ENCODE peak calls at places on chromosome 18, in nine cellular contexts. M is mammary epithelial cell, Z is breast epithelium, N is fibroblast of the aortic adventitia, I is A673, F is BE2C, Y is mucosa of descending colon, R is MM.1S, V is AG10803. A is an unnamed sample.

GRCh38 chr18:57898506-57899124 is 95.5 kb upstream of the ATP8B1 start:
- DNase-seq in M (peak; percentile 88), Z (no peak), N (peak; percentile 78), I (peak; percentile 87), F (no peak), Y (no peak), R (no peak), V (peak; percentile 92), A (peak; percentile 82)

GRCh38 chr18:12401881-12402280 is 5.8 kb upstream of the PRELID3A start:
- DNase-seq in M (no peak), Z (no peak), N (no peak), I (no peak), F (no peak), Y (no peak), R (no peak), V (no peak), A (no peak)

GRCh38 chr18:29749699-29750098 is 1292.8 kb downstream of the DSC3 start:
- DNase-seq in M (peak; percentile 60), Z (no peak), N (peak; percentile 37), I (no peak), F (no peak), Y (no peak), R (no peak), V (peak; percentile 81), A (peak; percentile 69)

GRCh38 chr18:26082475-26082874 is 7.9 kb downstream of the SS18 start:
- DNase-seq in M (no peak), Z (no peak), N (no peak), I (no peak), F (no peak), Y (no peak), R (no peak), V (peak; percentile 25), A (peak; percentile 55)

GRCh38 chr18:76442413-76443171 is 52.5 kb downstream of the ZNF516 start:
- DNase-seq in M (no peak), Z (no peak), N (no peak), I (no peak), F (no peak), Y (no peak), R (no peak), V (no peak), A (no peak)

GRCh38 chr18:55566456-55566935 is 21.5 kb downstream of the TCF4 start:
- DNase-seq in M (no peak), Z (no peak), N (no peak), I (no peak), F (no peak), Y (no peak), R (no peak), V (no peak), A (no peak)

GRCh38 chr18:65751145-65752085 is 603 bp downstream of the CDH7 start:
- DNase-seq in M (no peak), Z (no peak), N (no peak), I (no peak), F (peak; percentile 10), Y (no peak), R (no peak), V (no peak), A (no peak)

GRCh38 chr18:75016025-75016717 is 192.8 kb downstream of the PTGR3 start:
- DNase-seq in M (no peak), Z (no peak), N (no peak), I (no peak), F (no peak), Y (no peak), R (no peak), V (no peak), A (no peak)

GRCh38 chr18:22108674-22109073 is 60.7 kb upstream of the GATA6 start:
- DNase-seq in M (no peak), Z (no peak), N (peak; percentile 4), I (no peak), F (no peak), Y (no peak), R (no peak), V (no peak), A (peak; percentile 17)

GRCh38 chr18:55280515-55280914 is 307.5 kb downstream of the TCF4 start:
- DNase-seq in M (no peak), Z (no peak), N (no peak), I (peak; percentile 49), F (no peak), Y (no peak), R (no peak), V (no peak), A (no peak)

GRCh38 chr18:12593861-12594260 is 64.0 kb downstream of the SPIRE1 start:
- DNase-seq in M (no peak), Z (no peak), N (peak; percentile 69), I (no peak), F (no peak), Y (no peak), R (no peak), V (peak; percentile 50), A (no peak)

GRCh38 chr18:55351980-55352714 is 235.8 kb downstream of the TCF4 start:
- DNase-seq in M (no peak), Z (no peak), N (no peak), I (peak; percentile 87), F (no peak), Y (no peak), R (no peak), V (no peak), A (no peak)

DNA sequence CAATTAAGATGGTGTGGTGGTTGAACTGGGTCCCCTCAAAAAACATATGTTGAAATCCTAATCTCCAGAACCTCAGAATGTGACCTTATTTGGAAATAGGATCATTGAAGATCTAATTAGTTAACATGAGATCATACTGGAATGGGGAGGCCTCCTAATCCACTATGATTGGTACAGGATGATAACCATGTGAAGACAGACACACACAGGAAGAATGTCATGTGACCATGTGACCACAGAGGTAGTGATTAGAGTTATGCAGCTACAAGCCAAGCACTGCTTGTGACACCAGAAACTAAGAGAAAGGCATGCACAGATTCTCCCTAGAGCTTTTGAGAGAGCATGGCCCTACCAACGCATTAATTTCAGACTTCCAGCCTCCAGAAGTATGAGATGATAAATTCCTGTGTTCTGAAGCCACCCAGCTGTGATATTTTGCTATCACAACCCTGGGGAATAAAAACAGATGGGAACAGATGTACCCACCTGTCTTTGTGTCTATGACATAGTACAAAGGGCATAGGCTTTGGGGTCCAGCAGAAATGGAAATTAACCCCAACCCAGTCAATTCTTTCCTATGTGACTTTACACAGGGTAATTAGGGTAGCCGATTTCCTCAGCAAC is 46.9 kb upstream of the TGIF1 start:
- DNase-seq in M (peak; percentile 42), Z (no peak), N (peak; percentile 52), I (peak; percentile 65), F (no peak), Y (no peak), R (peak; percentile 13), V (peak; percentile 40), A (peak; percentile 40)
- H3K4me3 ChIP-seq in M (no peak overlapping the region), Z (no peak overlapping the region), N (no peak overlapping the region), I (no peak overlapping the region), F (no peak overlapping the region), Y (no peak overlapping the region), R (no peak overlapping the region), V (no peak overlapping the region), A (no peak overlapping the region)

DNA sequence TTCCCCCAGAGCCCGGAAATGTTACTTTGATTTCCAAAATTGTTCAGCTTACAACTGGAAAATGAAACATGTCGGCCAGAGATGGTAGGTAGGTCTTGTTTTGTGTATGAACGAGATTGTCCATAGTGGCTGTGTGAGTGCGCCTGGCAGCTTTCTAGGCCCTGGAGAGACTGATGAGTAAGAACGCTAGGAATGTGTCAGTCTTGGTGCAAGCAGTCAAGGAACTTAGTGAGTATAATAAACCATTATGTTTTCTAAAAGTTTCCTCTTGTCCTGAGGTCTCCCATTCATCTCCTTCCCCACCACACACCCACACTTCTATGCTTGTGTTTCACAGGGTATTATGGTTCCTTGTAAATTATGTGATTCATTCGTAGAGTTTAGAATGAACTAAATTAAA is 234.2 kb downstream of the CDH2 start:
- DNase-seq in M (peak; percentile 71), Z (no peak), N (peak; percentile 10), I (peak; percentile 8), F (no peak), Y (no peak), R (no peak), V (no peak), A (peak; percentile 70)
- H3K4me3 ChIP-seq in M (no peak overlapping the region), Z (no peak overlapping the region), N (no peak overlapping the region), I (no peak overlapping the region), F (no peak overlapping the region), Y (no peak overlapping the region), R (no peak overlapping the region), V (no peak overlapping the region), A (no peak overlapping the region)

GRCh38 chr18:10133516-10133915 is 219.7 kb downstream of the VAPA start:
- DNase-seq in M (no peak), Z (no peak), N (no peak), I (no peak), F (no peak), Y (no peak), R (no peak), V (no peak), A (no peak)

GRCh38 chr18:10131783-10132381 is 218.1 kb downstream of the VAPA start:
- DNase-seq in M (no peak), Z (no peak), N (no peak), I (no peak), F (no peak), Y (no peak), R (no peak), V (no peak), A (no peak)

GRCh38 chr18:10128906-10129305 is 215.1 kb downstream of the VAPA start:
- DNase-seq in M (no peak), Z (no peak), N (no peak), I (no peak), F (no peak), Y (no peak), R (no peak), V (peak; percentile 52), A (no peak)

GRCh38 chr18:10130626-10131025 is 216.8 kb downstream of the VAPA start:
- DNase-seq in M (no peak), Z (no peak), N (no peak), I (no peak), F (no peak), Y (no peak), R (no peak), V (no peak), A (no peak)

GRCh38 chr18:10131036-10131774 is 217.4 kb downstream of the VAPA start:
- DNase-seq in M (no peak), Z (no peak), N (no peak), I (no peak), F (no peak), Y (no peak), R (no peak), V (no peak), A (peak; percentile 36)
- H3K4me3 ChIP-seq in M (no peak overlapping the region), Z (peak overlapping the region; percentile 51), N (no peak overlapping the region), I (no peak overlapping the region), F (no peak overlapping the region), Y (no peak overlapping the region), R (no peak overlapping the region), V (no peak overlapping the region), A (no peak overlapping the region)

DNA sequence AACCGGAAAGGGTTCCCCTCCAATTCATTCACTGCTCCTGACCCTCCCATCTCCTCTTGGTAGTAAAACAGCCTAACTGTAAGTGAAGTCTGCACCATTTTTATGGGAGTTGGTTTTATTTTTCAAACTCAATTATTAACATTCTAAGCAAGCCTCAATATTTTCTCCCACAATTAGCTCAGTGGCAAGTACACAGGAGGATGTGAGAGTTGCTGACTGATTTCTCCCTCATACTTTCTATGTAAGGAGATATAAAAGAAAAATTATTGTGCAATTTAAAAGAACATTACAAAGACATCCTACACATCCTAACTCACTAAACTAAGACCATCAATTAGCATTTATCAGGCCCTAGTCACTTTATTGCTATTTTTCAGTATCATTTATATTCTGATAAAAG is 73.9 kb downstream of the PIAS2 start:
- DNase-seq in M (no peak), Z (no peak), N (no peak), I (no peak), F (no peak), Y (no peak), R (no peak), V (no peak), A (no peak)
- H3K4me3 ChIP-seq in M (no peak overlapping the region), Z (no peak overlapping the region), N (no peak overlapping the region), I (no peak overlapping the region), F (no peak overlapping the region), Y (no peak overlapping the region), R (no peak overlapping the region), V (no peak overlapping the region), A (no peak overlapping the region)

GRCh38 chr18:44682871-44683221 is 2.2 kb downstream of the SETBP1 start:
- DNase-seq in M (peak; percentile 50), Z (no peak), N (no peak), I (no peak), F (no peak), Y (no peak), R (no peak), V (no peak), A (peak; percentile 28)
- H3K4me3 ChIP-seq in M (peak overlapping the region; percentile 78), Z (peak overlapping the region; percentile 84), N (peak overlapping the region; percentile 29), I (no peak overlapping the region), F (no peak overlapping the region), Y (no peak overlapping the region), R (peak overlapping the region; percentile 96), V (peak overlapping the region; percentile 78), A (no peak overlapping the region)

A was measured in epithelial cell of esophagus.